ENCODE peak calls at places on chromosomes 12 and 14, in four cellular contexts. One of them, this sample, is unnamed. For H3K27me3, the result is how much of the 10 kb centered on the place peaks cover.

GRCh38 chr12:20150835-20151234 is 217.5 kb upstream of the PDE3A start:
- DNase-seq in K562: no peak
- DNase-seq in HepG2: no peak
- DNase-seq in GM12878: no peak
- DNase-seq in this sample: peak

GRCh38 chr12:71138011-71138410 is 19.8 kb downstream of the TSPAN8 start:
- DNase-seq in HepG2: no peak
- DNase-seq in GM12878: no peak
- DNase-seq in K562: no peak
- DNase-seq in this sample: no peak

GRCh38 chr12:126602611-126603010 is 1537.4 kb downstream of the AACS start:
- DNase-seq in GM12878: no peak
- DNase-seq in HepG2: no peak
- DNase-seq in K562: no peak
- DNase-seq in this sample: no peak

GRCh38 chr14:62143235-62143634 is 381.0 kb downstream of the SNAPC1 start:
- DNase-seq in GM12878: no peak
- DNase-seq in HepG2: no peak
- DNase-seq in K562: no peak
- DNase-seq in this sample: no peak

GRCh38 chr12:130611026-130611905 is 104.8 kb downstream of the RIMBP2 start:
- DNase-seq in GM12878: no peak
- DNase-seq in K562: no peak
- DNase-seq in HepG2: no peak
- DNase-seq in this sample: no peak

GRCh38 chr12:20696181-20696580 is 1.0 kb downstream of the SLCO1C1 start:
- DNase-seq in K562: no peak
- DNase-seq in HepG2: no peak
- DNase-seq in GM12878: no peak
- DNase-seq in this sample: no peak

GRCh38 chr12:97493729-97494128 is 31.1 kb downstream of the RMST start:
- DNase-seq in GM12878: no peak
- DNase-seq in HepG2: no peak
- DNase-seq in K562: no peak
- DNase-seq in this sample: no peak

GRCh38 chr14:93965287-93965821 is 11.0 kb downstream of the ASB2 start:
- DNase-seq in K562: no peak
- DNase-seq in HepG2: peak
- DNase-seq in GM12878: no peak
- DNase-seq in this sample: no peak

GRCh38 chr12:44616385-44616784 is 259.7 kb downstream of the NELL2 start:
- DNase-seq in GM12878: no peak
- DNase-seq in K562: no peak
- DNase-seq in HepG2: no peak
- DNase-seq in this sample: no peak

GRCh38 chr12:108403952-108404351 is 64.8 kb upstream of the CMKLR1 start:
- DNase-seq in GM12878: no peak
- DNase-seq in HepG2: no peak
- DNase-seq in K562: no peak
- DNase-seq in this sample: no peak

GRCh38 chr12:109531411-109531810 is 41.9 kb downstream of the MMAB start:
- DNase-seq in HepG2: no peak
- DNase-seq in K562: no peak
- DNase-seq in GM12878: no peak
- DNase-seq in this sample: peak

GRCh38 chr14:102187044-102187443 is 47.3 kb downstream of the WDR20 start:
- DNase-seq in GM12878: no peak
- DNase-seq in K562: peak
- DNase-seq in HepG2: no peak
- DNase-seq in this sample: no peak

GRCh38 chr12:3684449-3685051 is 68.4 kb downstream of the CRACR2A start:
- DNase-seq in HepG2: no peak
- DNase-seq in GM12878: no peak
- DNase-seq in K562: peak
- DNase-seq in this sample: no peak

GRCh38 chr12:85260904-85261303 is 19.1 kb upstream of the ALX1 start:
- DNase-seq in GM12878: no peak
- DNase-seq in K562: no peak
- DNase-seq in HepG2: no peak
- DNase-seq in this sample: no peak

GRCh38 chr12:101670007-101670671 is 27.3 kb upstream of the CHPT1 start:
- DNase-seq in HepG2: peak
- DNase-seq in GM12878: no peak
- DNase-seq in K562: peak
- DNase-seq in this sample: peak

GRCh38 chr12:120710805-120711296 is 593 bp downstream of the UNC119B start:
- DNase-seq in HepG2: no peak
- DNase-seq in GM12878: no peak
- DNase-seq in K562: peak
- DNase-seq in this sample: peak

GRCh38 chr12:42143401-42144173 is 1.1 kb downstream of the GXYLT1 start:
- DNase-seq in HepG2: no peak
- DNase-seq in K562: no peak
- DNase-seq in GM12878: no peak
- DNase-seq in this sample: peak

GRCh38 chr12:99983721-99984258 is 946 bp downstream of the ANKS1B start:
- DNase-seq in K562: no peak
- DNase-seq in GM12878: no peak
- DNase-seq in HepG2: no peak
- DNase-seq in this sample: peak

GRCh38 chr12:4174417-4174816 is 99.1 kb upstream of the CCND2 start:
- DNase-seq in GM12878: no peak
- DNase-seq in HepG2: no peak
- DNase-seq in K562: no peak
- DNase-seq in this sample: no peak

GRCh38 chr14:101361044-101361443 is 200.3 kb upstream of the DIO3 start:
- DNase-seq in HepG2: no peak
- DNase-seq in GM12878: no peak
- DNase-seq in K562: no peak
- DNase-seq in this sample: no peak

GRCh38 chr12:28770329-28770728 is 378.7 kb upstream of the FAR2 start:
- DNase-seq in GM12878: no peak
- DNase-seq in K562: no peak
- DNase-seq in HepG2: no peak
- DNase-seq in this sample: no peak

GRCh38 chr14:96407980-96408570 is 16.1 kb downstream of the AK7 start:
- DNase-seq in K562: peak
- DNase-seq in GM12878: no peak
- DNase-seq in HepG2: no peak
- DNase-seq in this sample: no peak

GRCh38 chr12:109833307-109834189 is at the start of gene TRPV4:
- DNase-seq in HepG2: no peak
- DNase-seq in K562: peak
- DNase-seq in GM12878: no peak
- DNase-seq in this sample: peak

GRCh38 chr14:70358631-70359030 is 852 bp downstream of the COX16 start:
- DNase-seq in GM12878: no peak
- DNase-seq in HepG2: no peak
- DNase-seq in K562: peak
- DNase-seq in this sample: peak

GRCh38 chr12:131075611-131076010 is 121.9 kb downstream of the ADGRD1 start:
- DNase-seq in HepG2: no peak
- DNase-seq in GM12878: no peak
- DNase-seq in K562: no peak
- DNase-seq in this sample: no peak

GRCh38 chr12:123384994-123385376 is 1.1 kb downstream of the KMT5A start:
- DNase-seq in GM12878: no peak
- DNase-seq in K562: no peak
- DNase-seq in HepG2: no peak
- DNase-seq in this sample: no peak

GRCh38 chr14:104545151-104545931 is 34.2 kb upstream of the C14orf180 start:
- DNase-seq in K562: no peak
- DNase-seq in GM12878: no peak
- DNase-seq in HepG2: no peak
- DNase-seq in this sample: no peak

GRCh38 chr12:11746024-11746771 is 96.7 kb downstream of the ETV6 start:
- DNase-seq in GM12878: peak
- DNase-seq in HepG2: no peak
- DNase-seq in K562: peak
- DNase-seq in this sample: no peak

GRCh38 chr14:101183376-101184103 is 280.0 kb upstream of the RTL1 start:
- DNase-seq in HepG2: peak
- DNase-seq in K562: peak
- DNase-seq in GM12878: no peak
- DNase-seq in this sample: peak

GRCh38 chr14:70714055-70714550 is 72.4 kb downstream of the TTC9 start:
- DNase-seq in GM12878: peak
- DNase-seq in K562: peak
- DNase-seq in HepG2: peak
- DNase-seq in this sample: peak

GRCh38 chr14:105180598-105181528 is at the start of gene NUDT14:
- DNase-seq in HepG2: no peak
- DNase-seq in GM12878: no peak
- DNase-seq in K562: peak
- DNase-seq in this sample: peak

GRCh38 chr14:38567728-38568127 is 311.8 kb upstream of the CLEC14A start:
- DNase-seq in GM12878: no peak
- DNase-seq in HepG2: no peak
- DNase-seq in K562: no peak
- DNase-seq in this sample: no peak

GRCh38 chr12:26361964-26362363 is 166.6 kb downstream of the SSPN start:
- DNase-seq in HepG2: peak
- DNase-seq in GM12878: no peak
- DNase-seq in K562: no peak
- DNase-seq in this sample: no peak
- TF ChIP-seq RFX5 in HepG2: no peak
- TF ChIP-seq RFX5 in GM12878: no peak
- TF ChIP-seq RFX5 in K562: no peak
- TF ChIP-seq RFX5 in this sample: no peak

GRCh38 chr14:33254876-33255275 is 316.2 kb downstream of the NPAS3 start:
- DNase-seq in HepG2: no peak
- DNase-seq in K562: no peak
- DNase-seq in GM12878: no peak
- DNase-seq in this sample: no peak
- TF ChIP-seq NFIC in HepG2: no peak
- TF ChIP-seq NFIC in K562: no peak
- TF ChIP-seq NFIC in GM12878: no peak
- TF ChIP-seq NFIC in this sample: peak

GRCh38 chr12:52611080-52611468 is 7.3 kb downstream of the KRT73 start:
- DNase-seq in HepG2: no peak
- DNase-seq in K562: no peak
- DNase-seq in GM12878: no peak
- DNase-seq in this sample: no peak
- H3K27me3 ChIP-seq in HepG2: under half
- H3K27me3 ChIP-seq in K562: under half
- H3K27me3 ChIP-seq in GM12878: under half
- H3K27me3 ChIP-seq in this sample: under half

DNA sequence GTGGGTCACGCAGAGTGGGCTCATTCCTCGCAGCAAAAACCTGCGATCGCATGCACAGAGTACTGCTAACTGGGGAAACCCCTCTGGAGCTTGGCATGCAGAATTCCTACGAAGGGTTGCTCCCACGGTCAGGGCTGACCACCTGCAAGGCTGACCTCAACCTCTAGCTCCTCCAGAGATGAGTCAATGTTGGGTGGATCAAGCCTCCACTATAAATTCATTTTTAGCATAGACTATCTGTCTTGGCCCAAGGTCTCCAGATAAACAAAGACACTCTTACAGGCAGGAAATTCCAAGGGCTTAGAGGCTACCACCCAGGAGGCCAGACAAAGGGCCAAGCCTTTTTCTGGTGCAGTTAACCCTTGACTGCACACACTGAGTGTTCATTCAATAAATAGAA is 296.5 kb downstream of the TMEM132D start:
- DNase-seq in HepG2: no peak
- DNase-seq in K562: no peak
- DNase-seq in GM12878: no peak
- DNase-seq in this sample: no peak
- TF ChIP-seq RFX5 in HepG2: no peak
- TF ChIP-seq RFX5 in K562: no peak
- TF ChIP-seq RFX5 in GM12878: no peak
- TF ChIP-seq RFX5 in this sample: no peak

GRCh38 chr12:62598846-62599245 is 132.2 kb downstream of the MON2 start:
- DNase-seq in GM12878: no peak
- DNase-seq in K562: no peak
- DNase-seq in HepG2: no peak
- DNase-seq in this sample: no peak
- TF ChIP-seq NFIC in GM12878: no peak
- TF ChIP-seq NFIC in K562: no peak
- TF ChIP-seq NFIC in HepG2: no peak
- TF ChIP-seq NFIC in this sample: no peak

GRCh38 chr12:48003226-48004038 is 844 bp downstream of the COL2A1 start:
- DNase-seq in GM12878: no peak
- DNase-seq in K562: no peak
- DNase-seq in HepG2: no peak
- DNase-seq in this sample: no peak

GRCh38 chr12:48002773-48003218 is 1.5 kb downstream of the COL2A1 start:
- DNase-seq in K562: no peak
- DNase-seq in GM12878: no peak
- DNase-seq in HepG2: no peak
- DNase-seq in this sample: peak

GRCh38 chr12:48001426-48002178 is 2.7 kb downstream of the COL2A1 start:
- DNase-seq in HepG2: no peak
- DNase-seq in GM12878: no peak
- DNase-seq in K562: no peak
- DNase-seq in this sample: peak

GRCh38 chr12:48000878-48001321 is 3.4 kb downstream of the COL2A1 start:
- DNase-seq in K562: no peak
- DNase-seq in GM12878: no peak
- DNase-seq in HepG2: no peak
- DNase-seq in this sample: peak

GRCh38 chr12:48002179-48002601 is 2.1 kb downstream of the COL2A1 start:
- DNase-seq in K562: no peak
- DNase-seq in HepG2: no peak
- DNase-seq in GM12878: no peak
- DNase-seq in this sample: peak
- H3K27me3 ChIP-seq in K562: half or more
- H3K27me3 ChIP-seq in HepG2: under half
- H3K27me3 ChIP-seq in GM12878: under half
- H3K27me3 ChIP-seq in this sample: half or more

GRCh38 chr14:68643673-68644072 is 149.2 kb downstream of the ZFP36L1 start:
- DNase-seq in GM12878: no peak
- DNase-seq in HepG2: no peak
- DNase-seq in K562: no peak
- DNase-seq in this sample: no peak
- TF ChIP-seq RFX5 in GM12878: no peak
- TF ChIP-seq RFX5 in HepG2: no peak
- TF ChIP-seq RFX5 in K562: no peak
- TF ChIP-seq RFX5 in this sample: no peak

DNA sequence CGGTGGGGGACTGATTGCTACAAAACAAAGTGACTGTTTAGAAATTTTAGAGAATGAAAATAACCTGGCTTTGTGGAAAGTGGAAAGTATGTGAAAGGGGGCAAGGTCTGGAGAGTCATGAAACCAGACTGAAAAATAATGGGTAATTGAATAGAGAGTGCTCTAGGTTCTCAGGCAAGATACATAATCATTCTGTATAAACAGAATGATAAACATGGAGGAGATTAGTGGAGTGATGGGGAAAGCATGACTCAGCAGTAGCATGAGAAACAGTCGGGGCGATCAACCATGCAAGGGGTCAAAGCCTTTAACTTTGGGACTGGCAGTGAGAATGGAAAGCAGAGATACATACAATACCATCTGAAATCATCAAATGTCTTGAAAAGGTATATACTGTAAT is 332.5 kb downstream of the CCER1 start:
- DNase-seq in K562: no peak
- DNase-seq in GM12878: no peak
- DNase-seq in HepG2: no peak
- DNase-seq in this sample: no peak
- TF ChIP-seq NFIC in K562: no peak
- TF ChIP-seq NFIC in GM12878: no peak
- TF ChIP-seq NFIC in HepG2: no peak
- TF ChIP-seq NFIC in this sample: no peak